ENCODE peak calls at places on chromosomes 16 and 17, in six cellular contexts. L, S, U, A, V and Q are unnamed samples.

GRCh38 chr17:27345141-27345904 is 51.4 kb downstream of the WSB1 start:
- DNase-seq in L (peak), S (no peak), U (no peak), A (peak), V (no peak), Q (no peak)

GRCh38 chr17:27522028-27522639 is 65.9 kb downstream of the KSR1 start:
- DNase-seq in L (no peak), S (no peak), U (no peak), A (no peak), V (no peak), Q (no peak)

GRCh38 chr17:67156269-67157199 is 88.5 kb downstream of the HELZ start:
- DNase-seq in L (no peak), S (no peak), U (no peak), A (no peak), V (no peak), Q (no peak)

GRCh38 chr17:80339731-80340456 is 75.1 kb upstream of the ENDOV start:
- DNase-seq in L (no peak), S (no peak), U (peak), A (no peak), V (no peak), Q (no peak)

GRCh38 chr17:48925991-48926342 is 17.8 kb downstream of the UBE2Z start:
- DNase-seq in L (no peak), S (no peak), U (no peak), A (no peak), V (no peak), Q (no peak)

GRCh38 chr16:25264599-25264998 is 7.0 kb upstream of the ZKSCAN2 start:
- DNase-seq in L (no peak), S (no peak), U (no peak), A (no peak), V (no peak), Q (no peak)

GRCh38 chr17:1752425-1752941 is 9.4 kb upstream of the SERPINF1 start:
- DNase-seq in L (no peak), S (peak), U (no peak), A (peak), V (no peak), Q (no peak)

GRCh38 chr16:10682604-10683003 is 12.1 kb downstream of the TEKT5 start:
- DNase-seq in L (no peak), S (no peak), U (no peak), A (no peak), V (no peak), Q (no peak)

GRCh38 chr16:89023151-89023551 is 46.1 kb upstream of the CBFA2T3 start:
- DNase-seq in L (no peak), S (no peak), U (no peak), A (no peak), V (no peak), Q (no peak)

GRCh38 chr17:72733619-72734282 is 358.7 kb downstream of the SLC39A11 start:
- DNase-seq in L (no peak), S (no peak), U (no peak), A (no peak), V (no peak), Q (no peak)

GRCh38 chr16:88940196-88941050 is 36.6 kb downstream of the CBFA2T3 start:
- DNase-seq in L (no peak), S (no peak), U (no peak), A (no peak), V (no peak), Q (no peak)

GRCh38 chr17:82935944-82936767 is 96.3 kb upstream of the ZNF750 start:
- DNase-seq in L (no peak), S (no peak), U (peak), A (peak), V (no peak), Q (no peak)

GRCh38 chr16:81478876-81479496 is 34.4 kb downstream of the CMIP start:
- DNase-seq in L (no peak), S (peak), U (peak), A (peak), V (no peak), Q (no peak)

GRCh38 chr17:43220511-43221125 is 7.8 kb downstream of the CCDC200 start:
- DNase-seq in L (no peak), S (no peak), U (no peak), A (peak), V (no peak), Q (no peak)

GRCh38 chr17:80285237-80285920 is 24.7 kb downstream of the RNF213 start:
- DNase-seq in L (no peak), S (no peak), U (peak), A (no peak), V (no peak), Q (no peak)

GRCh38 chr16:10578474-10579316 is 1.7 kb downstream of the EMP2 start:
- DNase-seq in L (no peak), S (no peak), U (peak), A (no peak), V (no peak), Q (no peak)

GRCh38 chr16:80303691-80304090 is 237.1 kb upstream of the DYNLRB2 start:
- DNase-seq in L (no peak), S (no peak), U (no peak), A (no peak), V (no peak), Q (no peak)

GRCh38 chr16:1993731-1994131 is 4.0 kb downstream of the SYNGR3 start:
- DNase-seq in L (no peak), S (no peak), U (peak), A (no peak), V (no peak), Q (no peak)

GRCh38 chr16:67694611-67695010 is 24.5 kb downstream of the GFOD2 start:
- DNase-seq in L (no peak), S (no peak), U (no peak), A (no peak), V (no peak), Q (no peak)

GRCh38 chr16:878071-878784 is 77.7 kb upstream of the GNG13 start:
- DNase-seq in L (no peak), S (no peak), U (peak), A (no peak), V (no peak), Q (no peak)

GRCh38 chr17:6099492-6099891 is 29.3 kb downstream of the WSCD1 start:
- DNase-seq in L (no peak), S (no peak), U (no peak), A (no peak), V (no peak), Q (no peak)